ENCODE peak calls at places on chromosomes 7 and 10, in ten cellular contexts. One of them, this sample, is unnamed.

GRCh38 chr7:44277391-44277790 is 48.0 kb downstream of the CAMK2B start:
- DNase-seq in AG08395: no peak
- DNase-seq in activated CD4-positive, alpha-beta T cell treated with anti-CD3 and anti-CD28 coated beads for 36 hours: no peak
- DNase-seq in H7: no peak
- DNase-seq in hippocampal formation: no peak
- DNase-seq in NCI-H2081: no peak
- DNase-seq in lower leg skin: no peak
- DNase-seq in stimulated activated naive CD8-positive, alpha-beta T cell treated with anti-CD3 and anti-CD28 coated beads, Interleukin-15, Interleukin-2, amounts not matched to agents 100 U/mL and 50 U/mL, for 24 hours: no peak
- DNase-seq in OCI-LY7: no peak
- DNase-seq in SIG-M5: no peak
- DNase-seq in this sample: no peak

GRCh38 chr10:131657318-131657984 is 243.4 kb upstream of the PPP2R2D start:
- DNase-seq in AG08395: no peak
- DNase-seq in activated CD4-positive, alpha-beta T cell treated with anti-CD3 and anti-CD28 coated beads for 36 hours: no peak
- DNase-seq in H7: no peak
- DNase-seq in hippocampal formation: no peak
- DNase-seq in NCI-H2081: no peak
- DNase-seq in lower leg skin: no peak
- DNase-seq in stimulated activated naive CD8-positive, alpha-beta T cell treated with anti-CD3 and anti-CD28 coated beads, Interleukin-15, Interleukin-2, amounts not matched to agents 100 U/mL and 50 U/mL, for 24 hours: no peak
- DNase-seq in OCI-LY7: no peak
- DNase-seq in SIG-M5: no peak
- DNase-seq in this sample: no peak

GRCh38 chr10:58993480-58994221 is 182.8 kb upstream of the PHYHIPL start:
- DNase-seq in AG08395: no peak
- DNase-seq in activated CD4-positive, alpha-beta T cell treated with anti-CD3 and anti-CD28 coated beads for 36 hours: no peak
- DNase-seq in H7: no peak
- DNase-seq in hippocampal formation: peak
- DNase-seq in NCI-H2081: no peak
- DNase-seq in lower leg skin: no peak
- DNase-seq in stimulated activated naive CD8-positive, alpha-beta T cell treated with anti-CD3 and anti-CD28 coated beads, Interleukin-15, Interleukin-2, amounts not matched to agents 100 U/mL and 50 U/mL, for 24 hours: no peak
- DNase-seq in OCI-LY7: peak
- DNase-seq in SIG-M5: no peak
- DNase-seq in this sample: no peak

GRCh38 chr10:51010977-51011376 is 63.3 kb upstream of the PRKG1 start:
- DNase-seq in AG08395: peak
- DNase-seq in activated CD4-positive, alpha-beta T cell treated with anti-CD3 and anti-CD28 coated beads for 36 hours: peak
- DNase-seq in H7: peak
- DNase-seq in hippocampal formation: peak
- DNase-seq in NCI-H2081: peak
- DNase-seq in lower leg skin: no peak
- DNase-seq in stimulated activated naive CD8-positive, alpha-beta T cell treated with anti-CD3 and anti-CD28 coated beads, Interleukin-15, Interleukin-2, amounts not matched to agents 100 U/mL and 50 U/mL, for 24 hours: no peak
- DNase-seq in OCI-LY7: peak
- DNase-seq in SIG-M5: no peak
- DNase-seq in this sample: peak

GRCh38 chr10:26790596-26790995 is 70.2 kb downstream of the ABI1 start:
- DNase-seq in AG08395: no peak
- DNase-seq in activated CD4-positive, alpha-beta T cell treated with anti-CD3 and anti-CD28 coated beads for 36 hours: no peak
- DNase-seq in H7: no peak
- DNase-seq in hippocampal formation: no peak
- DNase-seq in NCI-H2081: no peak
- DNase-seq in lower leg skin: no peak
- DNase-seq in stimulated activated naive CD8-positive, alpha-beta T cell treated with anti-CD3 and anti-CD28 coated beads, Interleukin-15, Interleukin-2, amounts not matched to agents 100 U/mL and 50 U/mL, for 24 hours: no peak
- DNase-seq in OCI-LY7: no peak
- DNase-seq in SIG-M5: no peak
- DNase-seq in this sample: no peak

GRCh38 chr10:3977761-3978160 is 192.8 kb upstream of the KLF6 start:
- DNase-seq in AG08395: no peak
- DNase-seq in activated CD4-positive, alpha-beta T cell treated with anti-CD3 and anti-CD28 coated beads for 36 hours: no peak
- DNase-seq in H7: no peak
- DNase-seq in hippocampal formation: no peak
- DNase-seq in NCI-H2081: no peak
- DNase-seq in lower leg skin: no peak
- DNase-seq in stimulated activated naive CD8-positive, alpha-beta T cell treated with anti-CD3 and anti-CD28 coated beads, Interleukin-15, Interleukin-2, amounts not matched to agents 100 U/mL and 50 U/mL, for 24 hours: no peak
- DNase-seq in OCI-LY7: no peak
- DNase-seq in SIG-M5: no peak
- DNase-seq in this sample: no peak

GRCh38 chr10:133126431-133127290 is 33.4 kb upstream of the KNDC1 start:
- DNase-seq in AG08395: no peak
- DNase-seq in activated CD4-positive, alpha-beta T cell treated with anti-CD3 and anti-CD28 coated beads for 36 hours: no peak
- DNase-seq in H7: peak
- DNase-seq in hippocampal formation: no peak
- DNase-seq in NCI-H2081: no peak
- DNase-seq in lower leg skin: no peak
- DNase-seq in stimulated activated naive CD8-positive, alpha-beta T cell treated with anti-CD3 and anti-CD28 coated beads, Interleukin-15, Interleukin-2, amounts not matched to agents 100 U/mL and 50 U/mL, for 24 hours: no peak
- DNase-seq in OCI-LY7: no peak
- DNase-seq in SIG-M5: no peak
- DNase-seq in this sample: no peak

GRCh38 chr10:15344876-15345285 is 26.2 kb downstream of the FAM171A1 start:
- DNase-seq in AG08395: no peak
- DNase-seq in activated CD4-positive, alpha-beta T cell treated with anti-CD3 and anti-CD28 coated beads for 36 hours: no peak
- DNase-seq in H7: no peak
- DNase-seq in hippocampal formation: peak
- DNase-seq in NCI-H2081: peak
- DNase-seq in lower leg skin: no peak
- DNase-seq in stimulated activated naive CD8-positive, alpha-beta T cell treated with anti-CD3 and anti-CD28 coated beads, Interleukin-15, Interleukin-2, amounts not matched to agents 100 U/mL and 50 U/mL, for 24 hours: no peak
- DNase-seq in OCI-LY7: no peak
- DNase-seq in SIG-M5: peak
- DNase-seq in this sample: peak

GRCh38 chr7:74656421-74656910 is 1.1 kb upstream of the GTF2I start:
- DNase-seq in AG08395: peak
- DNase-seq in activated CD4-positive, alpha-beta T cell treated with anti-CD3 and anti-CD28 coated beads for 36 hours: peak
- DNase-seq in H7: peak
- DNase-seq in hippocampal formation: peak
- DNase-seq in NCI-H2081: peak
- DNase-seq in lower leg skin: no peak
- DNase-seq in stimulated activated naive CD8-positive, alpha-beta T cell treated with anti-CD3 and anti-CD28 coated beads, Interleukin-15, Interleukin-2, amounts not matched to agents 100 U/mL and 50 U/mL, for 24 hours: peak
- DNase-seq in OCI-LY7: peak
- DNase-seq in SIG-M5: no peak
- DNase-seq in this sample: peak

GRCh38 chr10:335151-335800 is 200.0 kb downstream of the ZMYND11 start:
- DNase-seq in AG08395: no peak
- DNase-seq in activated CD4-positive, alpha-beta T cell treated with anti-CD3 and anti-CD28 coated beads for 36 hours: no peak
- DNase-seq in H7: peak
- DNase-seq in hippocampal formation: no peak
- DNase-seq in NCI-H2081: no peak
- DNase-seq in lower leg skin: no peak
- DNase-seq in stimulated activated naive CD8-positive, alpha-beta T cell treated with anti-CD3 and anti-CD28 coated beads, Interleukin-15, Interleukin-2, amounts not matched to agents 100 U/mL and 50 U/mL, for 24 hours: no peak
- DNase-seq in OCI-LY7: no peak
- DNase-seq in SIG-M5: no peak
- DNase-seq in this sample: no peak

GRCh38 chr10:61779950-61780659 is 117.4 kb downstream of the CABCOCO1 start:
- DNase-seq in AG08395: peak
- DNase-seq in activated CD4-positive, alpha-beta T cell treated with anti-CD3 and anti-CD28 coated beads for 36 hours: peak
- DNase-seq in H7: no peak
- DNase-seq in hippocampal formation: no peak
- DNase-seq in NCI-H2081: no peak
- DNase-seq in lower leg skin: no peak
- DNase-seq in stimulated activated naive CD8-positive, alpha-beta T cell treated with anti-CD3 and anti-CD28 coated beads, Interleukin-15, Interleukin-2, amounts not matched to agents 100 U/mL and 50 U/mL, for 24 hours: peak
- DNase-seq in OCI-LY7: no peak
- DNase-seq in SIG-M5: no peak
- DNase-seq in this sample: no peak

GRCh38 chr7:18762189-18762588 is 266.6 kb downstream of the HDAC9 start:
- DNase-seq in AG08395: peak
- DNase-seq in activated CD4-positive, alpha-beta T cell treated with anti-CD3 and anti-CD28 coated beads for 36 hours: no peak
- DNase-seq in H7: no peak
- DNase-seq in hippocampal formation: no peak
- DNase-seq in NCI-H2081: no peak
- DNase-seq in lower leg skin: no peak
- DNase-seq in stimulated activated naive CD8-positive, alpha-beta T cell treated with anti-CD3 and anti-CD28 coated beads, Interleukin-15, Interleukin-2, amounts not matched to agents 100 U/mL and 50 U/mL, for 24 hours: no peak
- DNase-seq in OCI-LY7: no peak
- DNase-seq in SIG-M5: no peak
- DNase-seq in this sample: no peak

GRCh38 chr7:42961182-42961581 is 29.0 kb downstream of the MRPL32 start:
- DNase-seq in AG08395: no peak
- DNase-seq in activated CD4-positive, alpha-beta T cell treated with anti-CD3 and anti-CD28 coated beads for 36 hours: no peak
- DNase-seq in H7: no peak
- DNase-seq in hippocampal formation: no peak
- DNase-seq in NCI-H2081: no peak
- DNase-seq in lower leg skin: no peak
- DNase-seq in stimulated activated naive CD8-positive, alpha-beta T cell treated with anti-CD3 and anti-CD28 coated beads, Interleukin-15, Interleukin-2, amounts not matched to agents 100 U/mL and 50 U/mL, for 24 hours: no peak
- DNase-seq in OCI-LY7: no peak
- DNase-seq in SIG-M5: no peak
- DNase-seq in this sample: no peak

GRCh38 chr7:972110-972509 is 3.2 kb downstream of the COX19 start:
- DNase-seq in AG08395: no peak
- DNase-seq in activated CD4-positive, alpha-beta T cell treated with anti-CD3 and anti-CD28 coated beads for 36 hours: no peak
- DNase-seq in H7: no peak
- DNase-seq in hippocampal formation: no peak
- DNase-seq in NCI-H2081: no peak
- DNase-seq in lower leg skin: no peak
- DNase-seq in stimulated activated naive CD8-positive, alpha-beta T cell treated with anti-CD3 and anti-CD28 coated beads, Interleukin-15, Interleukin-2, amounts not matched to agents 100 U/mL and 50 U/mL, for 24 hours: no peak
- DNase-seq in OCI-LY7: no peak
- DNase-seq in SIG-M5: no peak
- DNase-seq in this sample: no peak

GRCh38 chr7:135716677-135717238 is 11.2 kb downstream of the SLC13A4 start:
- DNase-seq in AG08395: peak
- DNase-seq in activated CD4-positive, alpha-beta T cell treated with anti-CD3 and anti-CD28 coated beads for 36 hours: no peak
- DNase-seq in H7: no peak
- DNase-seq in hippocampal formation: no peak
- DNase-seq in NCI-H2081: peak
- DNase-seq in lower leg skin: no peak
- DNase-seq in stimulated activated naive CD8-positive, alpha-beta T cell treated with anti-CD3 and anti-CD28 coated beads, Interleukin-15, Interleukin-2, amounts not matched to agents 100 U/mL and 50 U/mL, for 24 hours: no peak
- DNase-seq in OCI-LY7: no peak
- DNase-seq in SIG-M5: no peak
- DNase-seq in this sample: peak

GRCh38 chr7:54541941-54542618 is at the start of gene VSTM2A:
- DNase-seq in AG08395: no peak
- DNase-seq in activated CD4-positive, alpha-beta T cell treated with anti-CD3 and anti-CD28 coated beads for 36 hours: no peak
- DNase-seq in H7: peak
- DNase-seq in hippocampal formation: no peak
- DNase-seq in NCI-H2081: peak
- DNase-seq in lower leg skin: no peak
- DNase-seq in stimulated activated naive CD8-positive, alpha-beta T cell treated with anti-CD3 and anti-CD28 coated beads, Interleukin-15, Interleukin-2, amounts not matched to agents 100 U/mL and 50 U/mL, for 24 hours: no peak
- DNase-seq in OCI-LY7: no peak
- DNase-seq in SIG-M5: no peak
- DNase-seq in this sample: peak

GRCh38 chr10:31146496-31147219 is 115.0 kb upstream of the ZNF438 start:
- DNase-seq in AG08395: peak
- DNase-seq in activated CD4-positive, alpha-beta T cell treated with anti-CD3 and anti-CD28 coated beads for 36 hours: peak
- DNase-seq in H7: no peak
- DNase-seq in hippocampal formation: no peak
- DNase-seq in NCI-H2081: no peak
- DNase-seq in lower leg skin: no peak
- DNase-seq in stimulated activated naive CD8-positive, alpha-beta T cell treated with anti-CD3 and anti-CD28 coated beads, Interleukin-15, Interleukin-2, amounts not matched to agents 100 U/mL and 50 U/mL, for 24 hours: no peak
- DNase-seq in OCI-LY7: no peak
- DNase-seq in SIG-M5: no peak
- DNase-seq in this sample: no peak

GRCh38 chr7:76282344-76283253 is 19.9 kb upstream of the HSPB1 start:
- DNase-seq in AG08395: peak
- DNase-seq in activated CD4-positive, alpha-beta T cell treated with anti-CD3 and anti-CD28 coated beads for 36 hours: no peak
- DNase-seq in H7: peak
- DNase-seq in hippocampal formation: no peak
- DNase-seq in NCI-H2081: no peak
- DNase-seq in lower leg skin: no peak
- DNase-seq in stimulated activated naive CD8-positive, alpha-beta T cell treated with anti-CD3 and anti-CD28 coated beads, Interleukin-15, Interleukin-2, amounts not matched to agents 100 U/mL and 50 U/mL, for 24 hours: no peak
- DNase-seq in OCI-LY7: no peak
- DNase-seq in SIG-M5: no peak
- DNase-seq in this sample: no peak

GRCh38 chr10:102752266-102752930 is 8.7 kb downstream of the WBP1L start:
- DNase-seq in AG08395: peak
- DNase-seq in activated CD4-positive, alpha-beta T cell treated with anti-CD3 and anti-CD28 coated beads for 36 hours: no peak
- DNase-seq in H7: no peak
- DNase-seq in hippocampal formation: no peak
- DNase-seq in NCI-H2081: no peak
- DNase-seq in lower leg skin: peak
- DNase-seq in stimulated activated naive CD8-positive, alpha-beta T cell treated with anti-CD3 and anti-CD28 coated beads, Interleukin-15, Interleukin-2, amounts not matched to agents 100 U/mL and 50 U/mL, for 24 hours: no peak
- DNase-seq in OCI-LY7: no peak
- DNase-seq in SIG-M5: no peak
- DNase-seq in this sample: no peak

GRCh38 chr10:33306756-33307519 is 27.5 kb downstream of the NRP1 start:
- DNase-seq in AG08395: peak
- DNase-seq in activated CD4-positive, alpha-beta T cell treated with anti-CD3 and anti-CD28 coated beads for 36 hours: no peak
- DNase-seq in H7: no peak
- DNase-seq in hippocampal formation: no peak
- DNase-seq in NCI-H2081: no peak
- DNase-seq in lower leg skin: no peak
- DNase-seq in stimulated activated naive CD8-positive, alpha-beta T cell treated with anti-CD3 and anti-CD28 coated beads, Interleukin-15, Interleukin-2, amounts not matched to agents 100 U/mL and 50 U/mL, for 24 hours: no peak
- DNase-seq in OCI-LY7: no peak
- DNase-seq in SIG-M5: no peak
- DNase-seq in this sample: no peak

GRCh38 chr10:78843495-78843894 is 225.3 kb upstream of the ZMIZ1 start:
- DNase-seq in AG08395: no peak
- DNase-seq in activated CD4-positive, alpha-beta T cell treated with anti-CD3 and anti-CD28 coated beads for 36 hours: peak
- DNase-seq in H7: no peak
- DNase-seq in hippocampal formation: no peak
- DNase-seq in NCI-H2081: no peak
- DNase-seq in lower leg skin: no peak
- DNase-seq in stimulated activated naive CD8-positive, alpha-beta T cell treated with anti-CD3 and anti-CD28 coated beads, Interleukin-15, Interleukin-2, amounts not matched to agents 100 U/mL and 50 U/mL, for 24 hours: no peak
- DNase-seq in OCI-LY7: no peak
- DNase-seq in SIG-M5: no peak
- DNase-seq in this sample: no peak